ENCODE peak calls at places on chromosomes 1 and 21, in eight cellular contexts. B is PC-9, H is fibroblast of lung, Z is GM12878, R is IMR-90, V is neural progenitor cell, T is PC-3, G is GM23338. Y is an unnamed sample.

GRCh38 chr1:220186752-220187151 is 85.5 kb downstream of the RAB3GAP2 start:
- DNase-seq in H (no peak), V (no peak), B (no peak), G (no peak), R (no peak), Z (no peak), T (no peak), Y (no peak)

GRCh38 chr1:173451981-173452380 is 25.2 kb upstream of the PRDX6 start:
- DNase-seq in R (peak; percentile 56), B (peak; percentile 23), T (peak; percentile 74), V (no peak), Z (no peak), H (peak; percentile 50), G (no peak), Y (peak; percentile 29)

GRCh38 chr1:42680921-42681683 is 1.1 kb upstream of the YBX1 start:
- DNase-seq in B (no peak), T (peak; percentile 29), G (peak; percentile 51), H (peak; percentile 39), Z (no peak), V (peak; percentile 23), R (no peak), Y (peak; percentile 18)

GRCh38 chr1:7553042-7553690 is 217.9 kb upstream of the VAMP3 start:
- DNase-seq in Z (no peak), R (no peak), H (no peak), V (no peak), B (no peak), T (no peak), G (peak; percentile 11), Y (no peak)

GRCh38 chr1:199173356-199173755 is 534.5 kb downstream of the PTPRC start:
- DNase-seq in R (peak; percentile 77), B (no peak), T (no peak), V (no peak), G (no peak), H (no peak), Z (peak; percentile 92), Y (peak; percentile 72)

GRCh38 chr1:113931456-113931855 is 2.3 kb downstream of the HIPK1 start:
- DNase-seq in R (peak; percentile 83), H (peak; percentile 78), Z (no peak), B (no peak), T (peak; percentile 63), V (no peak), G (no peak), Y (peak; percentile 87)

GRCh38 chr1:74755475-74755874 is 22.5 kb downstream of the TYW3 start:
- DNase-seq in R (no peak), Z (no peak), T (no peak), G (no peak), V (no peak), H (no peak), B (no peak), Y (no peak)

GRCh38 chr1:18923721-18924610 is 21.6 kb upstream of the ALDH4A1 start:
- DNase-seq in T (no peak), G (no peak), R (peak; percentile 47), H (no peak), V (no peak), B (peak; percentile 21), Z (no peak), Y (no peak)

GRCh38 chr21:43957629-43958362 is 54.3 kb upstream of the TRAPPC10 start:
- DNase-seq in V (no peak), Z (peak; percentile 77), G (no peak), B (no peak), T (no peak), H (no peak), R (no peak), Y (no peak)

GRCh38 chr1:175863291-175864050 is 120.1 kb upstream of the TNR start:
- DNase-seq in G (peak; percentile 61), Z (no peak), T (no peak), B (no peak), H (no peak), R (no peak), V (no peak), Y (no peak)

GRCh38 chr1:201626629-201627275 is 87.8 kb downstream of the NAV1 start:
- DNase-seq in R (no peak), G (no peak), H (no peak), Z (no peak), V (no peak), T (no peak), B (no peak), Y (no peak)

GRCh38 chr1:112877741-112878140 is 78.3 kb downstream of the SLC16A1 start:
- DNase-seq in V (peak; percentile 51), H (no peak), Z (no peak), T (peak; percentile 20), R (peak; percentile 36), B (no peak), G (no peak), Y (no peak)

GRCh38 chr21:29265690-29266479 is 32.8 kb upstream of the BACH1 start:
- DNase-seq in V (no peak), G (no peak), T (no peak), H (no peak), R (no peak), B (no peak), Z (peak; percentile 30), Y (no peak)

GRCh38 chr1:8552820-8553397 is 235.0 kb downstream of the SLC45A1 start:
- DNase-seq in Z (no peak), T (no peak), V (no peak), G (no peak), B (no peak), R (no peak), H (no peak), Y (no peak)

GRCh38 chr1:154379301-154379700 is 25.8 kb upstream of the IL6R start:
- DNase-seq in B (no peak), V (no peak), Z (no peak), R (no peak), T (no peak), H (no peak), G (no peak), Y (no peak)

GRCh38 chr1:180923024-180923841 is 10.5 kb downstream of the KIAA1614 start:
- DNase-seq in T (no peak), R (peak; percentile 12), V (peak; percentile 96), B (peak; percentile 62), G (peak; percentile 98), Z (peak; percentile 19), H (peak; percentile 6), Y (peak; percentile 25)

GRCh38 chr1:17075470-17076255 is 21.8 kb upstream of the SDHB start:
- DNase-seq in B (no peak), V (peak; percentile 79), Z (no peak), H (no peak), R (no peak), T (peak; percentile 72), G (peak; percentile 84), Y (no peak)

GRCh38 chr1:226656201-226656600 is 82.9 kb downstream of the ITPKB start:
- DNase-seq in B (no peak), H (no peak), R (no peak), G (peak; percentile 53), V (no peak), T (no peak), Z (no peak), Y (no peak)

GRCh38 chr1:151990856-151991198 is 2.8 kb downstream of the S100A10 start:
- DNase-seq in V (no peak), B (no peak), G (no peak), H (peak; percentile 73), Z (no peak), R (peak; percentile 79), T (peak; percentile 92), Y (peak; percentile 66)

GRCh38 chr1:90850925-90851710 is 134.0 kb upstream of the BARHL2 start:
- DNase-seq in G (peak; percentile 87), Z (no peak), R (peak; percentile 55), V (peak; percentile 91), H (peak; percentile 62), B (peak; percentile 75), T (peak; percentile 74), Y (peak; percentile 27)

DNA sequence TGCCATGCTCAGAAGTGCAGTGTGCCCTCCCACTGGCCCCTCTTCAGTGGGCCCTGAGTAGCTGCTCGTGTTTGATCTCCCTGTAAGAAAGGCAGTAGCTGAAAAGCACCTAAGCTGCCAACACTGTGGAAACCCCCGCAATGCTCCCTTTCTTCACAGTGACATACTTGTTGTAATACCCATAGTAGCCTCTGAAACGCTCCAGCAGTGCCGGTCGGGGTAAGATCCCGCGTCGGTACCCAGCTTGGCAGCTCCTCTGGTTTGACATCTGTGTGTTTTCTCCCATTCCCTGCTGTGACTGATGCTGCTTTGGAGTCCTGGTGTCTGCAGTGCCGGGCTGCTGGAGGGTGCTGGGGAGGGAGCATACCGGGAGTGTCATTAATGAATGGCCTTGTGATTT is 3.6 kb downstream of the CHAF1B start:
- DNase-seq in H (peak; percentile 35), Z (no peak), T (no peak), R (peak; percentile 54), G (peak; percentile 88), B (no peak), V (peak; percentile 65), Y (peak; percentile 65)
- TF ChIP-seq CTCF in H (no peak), Z (peak; percentile 22), T (no peak), R (peak; percentile 20), G (no peak), B (no peak), V (peak; percentile 30), Y (peak; percentile 32)

GRCh38 chr1:3529099-3529729 is 74.7 kb downstream of the ARHGEF16 start:
- DNase-seq in Z (no peak), H (no peak), G (no peak), R (no peak), B (no peak), V (no peak), T (peak; percentile 27), Y (no peak)
- H4K20me1 ChIP-seq in Z (no peaks in the 10 kb centered on the region), H (no peaks in the 10 kb centered on the region), G (peaks cover 6% of the 10 kb centered on the region), R (no peaks in the 10 kb centered on the region), B (peaks cover 26% of the 10 kb centered on the region), V (peaks cover 78% of the 10 kb centered on the region), T (no peaks in the 10 kb centered on the region), Y (peaks cover 24% of the 10 kb centered on the region)

GRCh38 chr1:172390243-172390619 is 30.3 kb upstream of the C1orf105 start:
- DNase-seq in G (peak; percentile 13), T (no peak), R (no peak), H (no peak), Z (no peak), V (no peak), B (no peak), Y (no peak)
- TF ChIP-seq CTCF in G (no peak), T (no peak), R (no peak), H (no peak), Z (no peak), V (no peak), B (no peak), Y (no peak)

DNA sequence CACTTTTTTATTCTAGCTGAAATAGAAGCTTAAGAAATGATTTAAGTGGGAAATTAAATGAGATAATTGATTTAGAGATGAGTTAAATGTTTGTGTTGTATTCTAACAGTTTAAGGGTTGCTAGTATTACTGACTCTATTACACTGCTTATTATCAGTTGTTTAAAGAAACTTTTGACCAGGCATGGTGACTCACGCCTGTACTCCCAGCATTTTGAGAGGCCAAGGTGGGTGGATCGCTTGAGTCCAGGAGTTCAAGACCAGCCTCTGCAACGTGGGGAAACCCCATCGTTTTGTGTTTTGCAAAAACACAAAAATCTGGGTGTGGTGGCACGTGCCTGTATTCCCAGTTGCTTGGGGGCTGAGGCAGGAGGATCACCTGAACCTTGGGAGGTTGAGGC is 14.2 kb downstream of the CLIC4 start:
- DNase-seq in G (no peak), R (peak; percentile 65), T (no peak), V (no peak), Z (no peak), B (no peak), H (no peak), Y (no peak)
- H4K20me1 ChIP-seq in G (peaks cover 94% of the 10 kb centered on the region), R (peaks cover 92% of the 10 kb centered on the region), T (peaks cover 9% of the 10 kb centered on the region), V (peaks cover 70% of the 10 kb centered on the region), Z (no peaks in the 10 kb centered on the region), B (peaks cover 48% of the 10 kb centered on the region), H (peaks cover 5% of the 10 kb centered on the region), Y (peaks cover 84% of the 10 kb centered on the region)